ENCODE peak calls at places on chromosomes 1 and 21, in four cellular contexts. S, O, A and T are unnamed samples.

GRCh38 chr21:33109574-33110339 is 39.8 kb downstream of the OLIG1 start:
- DNase-seq in S (no peak), O (no peak), A (no peak), T (no peak)

GRCh38 chr1:84855168-84855567 is 37.8 kb downstream of the LPAR3 start:
- DNase-seq in O (no peak), S (no peak), A (peak; percentile 2), T (no peak)

GRCh38 chr1:204225841-204226745 is 12.3 kb upstream of the GOLT1A start:
- DNase-seq in S (no peak), A (no peak), O (no peak), T (no peak)

GRCh38 chr1:8497196-8497878 is 179.4 kb downstream of the SLC45A1 start:
- DNase-seq in O (no peak), S (peak; percentile 56), A (no peak), T (no peak)

GRCh38 chr1:42973799-42974198 is 15.1 kb upstream of the SLC2A1 start:
- DNase-seq in S (no peak), O (no peak), A (no peak), T (no peak)

GRCh38 chr1:169590932-169591331 is 4.7 kb upstream of the F5 start:
- DNase-seq in S (no peak), A (no peak), O (no peak), T (no peak)

GRCh38 chr1:209647212-209647611 is 5.0 kb downstream of the LAMB3 start:
- DNase-seq in S (no peak), A (no peak), O (no peak), T (no peak)

GRCh38 chr1:9120312-9120958 is 8.5 kb downstream of the GPR157 start:
- DNase-seq in S (no peak), O (no peak), A (no peak), T (no peak)

GRCh38 chr1:200302192-200302892 is 107.5 kb downstream of the ZNF281 start:
- DNase-seq in O (no peak), A (no peak), S (no peak), T (no peak)

GRCh38 chr1:98046031-98046641 is 125.3 kb upstream of the DPYD start:
- DNase-seq in O (no peak), A (no peak), S (peak; percentile 22), T (no peak)

GRCh38 chr1:2596530-2597333 is 10.2 kb downstream of the PRXL2B start:
- DNase-seq in O (no peak), S (no peak), A (no peak), T (peak; percentile 10)

GRCh38 chr21:35011681-35012080 is 37.4 kb downstream of the RUNX1 start:
- DNase-seq in A (no peak), O (no peak), S (no peak), T (no peak)

GRCh38 chr21:28537371-28538079 is 455.2 kb downstream of the LTN1 start:
- DNase-seq in O (no peak), S (peak; percentile 87), A (no peak), T (no peak)

GRCh38 chr1:112889052-112889451 is 66.9 kb downstream of the SLC16A1 start:
- DNase-seq in A (no peak), O (no peak), S (no peak), T (no peak)

GRCh38 chr21:45299026-45299863 is 11.6 kb upstream of the POFUT2 start:
- DNase-seq in O (no peak), A (no peak), S (no peak), T (no peak)

GRCh38 chr1:197465528-197466205 is 197.6 kb downstream of the CRB1 start:
- DNase-seq in A (no peak), S (no peak), O (no peak), T (no peak)

GRCh38 chr1:64033667-64034215 is 169.7 kb upstream of the UBE2U start:
- DNase-seq in S (no peak), O (no peak), A (no peak), T (no peak)